ENCODE peak calls at places on chromosomes 12 and 14, in eight cellular contexts. M, I, P, O, F, Z, L and E are unnamed samples.

GRCh38 chr14:75861161-75861621 is 120.6 kb downstream of the TGFB3 start:
- DNase-seq in L (no peak), M (no peak), O (no peak), Z (peak; percentile 87), P (no peak), I (no peak), F (no peak), E (no peak)

GRCh38 chr14:97077253-97077653 is 280.1 kb downstream of the VRK1 start:
- DNase-seq in I (no peak), P (no peak), M (no peak), L (peak; percentile 13), F (no peak), Z (peak; percentile 4), O (peak; percentile 88), E (no peak)

GRCh38 chr14:64604001-64604400 is 54.2 kb downstream of the PPP1R36 start:
- DNase-seq in O (no peak), I (no peak), F (no peak), Z (no peak), L (no peak), M (no peak), P (no peak), E (no peak)

GRCh38 chr14:93965287-93965821 is 11.0 kb downstream of the ASB2 start:
- DNase-seq in M (no peak), I (no peak), F (no peak), L (peak; percentile 94), P (no peak), Z (peak; percentile 90), O (no peak), E (no peak)

GRCh38 chr12:9134981-9135628 is 19.4 kb upstream of the A2M start:
- DNase-seq in I (no peak), Z (no peak), P (no peak), F (no peak), O (no peak), M (no peak), L (no peak), E (no peak)

GRCh38 chr14:89340200-89340667 is 76.8 kb downstream of the FOXN3 start:
- DNase-seq in O (no peak), F (no peak), M (peak; percentile 58), P (no peak), I (no peak), L (no peak), Z (peak; percentile 52), E (no peak)

GRCh38 chr12:115930336-115930735 is 347.2 kb downstream of the MED13L start:
- DNase-seq in I (peak; percentile 3), F (no peak), O (no peak), L (no peak), P (no peak), Z (no peak), M (no peak), E (no peak)

GRCh38 chr12:5204271-5204670 is 160.6 kb downstream of the KCNA5 start:
- DNase-seq in Z (no peak), P (no peak), I (peak; percentile 83), O (no peak), L (no peak), M (no peak), F (no peak), E (no peak)

GRCh38 chr14:55446127-55446736 is 5.8 kb upstream of the TBPL2 start:
- DNase-seq in Z (peak; percentile 91), L (peak; percentile 86), I (peak; percentile 74), M (peak; percentile 63), P (peak; percentile 13), F (peak; percentile 72), O (no peak), E (peak; percentile 69)

GRCh38 chr14:80664576-80664975 is 277.0 kb downstream of the CEP128 start:
- DNase-seq in O (no peak), M (no peak), I (no peak), L (no peak), Z (peak; percentile 13), F (no peak), P (no peak), E (no peak)

GRCh38 chr12:30862486-30862885 is 64.1 kb upstream of the TSPAN11 start:
- DNase-seq in L (peak; percentile 60), P (no peak), I (peak; percentile 17), Z (peak; percentile 81), F (no peak), M (peak; percentile 1), O (no peak), E (no peak)